ENCODE peak calls at places on chromosome 7, in nine cellular contexts. X is BJ; B is GM06990; H is AG04450; J is A549; C is brain microvascular endothelial cell; R is fibroblast of pulmonary artery; T is AG09309; F is activated CD8-positive, alpha-beta T cell treated with anti-CD3 and anti-CD28 coated beads for 36 hours. Z is an unnamed sample.

GRCh38 chr7:119935418-119936025 is 337.5 kb upstream of the KCND2 start:
- DNase-seq in H (peak), C (no peak), X (no peak), B (peak), J (no peak), F (no peak), T (no peak), R (peak), Z (peak)

GRCh38 chr7:159096736-159097581 is 47.7 kb downstream of the VIPR2 start:
- DNase-seq in R (no peak), J (no peak), T (no peak), C (no peak), X (no peak), H (no peak), F (no peak), B (no peak), Z (no peak)

GRCh38 chr7:105352018-105352612 is 36.6 kb downstream of the SRPK2 start:
- DNase-seq in C (peak), H (peak), B (peak), T (peak), J (no peak), X (peak), R (peak), F (peak), Z (peak)

GRCh38 chr7:24378871-24379608 is 95.0 kb downstream of the NPY start:
- DNase-seq in B (no peak), R (peak), C (peak), T (no peak), X (no peak), J (peak), F (no peak), H (peak), Z (no peak)

GRCh38 chr7:98348726-98349474 is 52.0 kb downstream of the BAIAP2L1 start:
- DNase-seq in F (no peak), B (no peak), C (no peak), X (no peak), J (no peak), T (no peak), H (no peak), R (no peak), Z (no peak)

GRCh38 chr7:88689821-88690220 is 69.7 kb upstream of the ZNF804B start:
- DNase-seq in R (no peak), X (no peak), C (no peak), B (no peak), T (no peak), J (no peak), F (no peak), H (no peak), Z (no peak)

GRCh38 chr7:83271212-83272099 is 108.8 kb upstream of the PCLO start:
- DNase-seq in R (peak), X (no peak), B (no peak), J (no peak), H (peak), T (no peak), F (no peak), C (peak), Z (no peak)

GRCh38 chr7:38592737-38593136 is 38.4 kb downstream of the AMPH start:
- DNase-seq in R (no peak), T (no peak), B (no peak), F (no peak), X (no peak), H (no peak), J (no peak), C (no peak), Z (no peak)

GRCh38 chr7:9148687-9149086 is 715.3 kb downstream of the NXPH1 start:
- DNase-seq in C (no peak), T (no peak), X (no peak), J (no peak), R (no peak), H (no peak), B (no peak), F (no peak), Z (no peak)

GRCh38 chr7:93902777-93903423 is 3.5 kb upstream of the GNGT1 start:
- DNase-seq in J (no peak), R (peak), C (no peak), B (no peak), F (peak), X (no peak), H (peak), T (no peak), Z (peak)

DNA sequence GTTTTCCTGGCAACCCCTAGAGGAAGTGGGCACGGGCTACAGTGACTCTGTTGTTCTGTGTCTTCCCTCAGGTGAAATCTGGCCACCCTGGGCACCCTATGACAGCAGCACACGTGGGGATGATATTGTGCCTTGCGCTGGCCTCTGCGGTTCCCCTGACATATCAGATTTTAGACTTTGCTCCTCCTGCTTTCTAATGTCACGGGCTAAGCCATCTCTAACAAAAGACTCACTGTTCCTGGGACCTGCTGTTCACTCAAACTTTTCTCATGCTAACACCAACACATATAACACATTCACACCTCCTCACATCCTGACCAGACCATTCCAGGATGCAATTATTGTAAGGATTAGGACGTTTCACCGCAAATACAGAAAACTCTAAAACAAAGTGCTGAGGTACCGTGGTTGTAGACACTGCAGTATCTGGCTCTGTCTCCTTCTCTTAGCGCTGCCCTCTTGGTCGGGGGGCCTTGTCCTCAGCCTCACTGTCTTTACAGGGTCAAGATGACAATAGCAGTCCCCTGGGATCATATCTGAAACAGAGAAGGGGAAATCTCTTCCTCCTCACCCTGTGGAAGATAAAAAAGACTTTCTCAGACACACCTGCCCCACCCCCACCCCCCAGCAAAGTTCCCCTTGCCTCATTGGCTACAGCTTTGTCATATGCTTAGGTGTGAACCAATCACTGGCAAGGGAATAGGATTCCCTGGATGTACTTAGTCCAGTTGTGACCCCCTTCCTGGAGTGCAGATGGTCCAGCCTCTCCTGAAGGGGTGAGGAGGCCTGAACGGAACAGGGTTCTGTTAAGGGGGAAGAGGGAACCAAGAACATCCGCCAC is 14.1 kb downstream of the CHN2 start:
- DNase-seq in R (no peak), F (peak), J (no peak), B (no peak), C (no peak), X (no peak), H (no peak), T (no peak), Z (no peak)
- TF ChIP-seq CTCF in R (no peak), F (no peak), J (no peak), B (no peak), C (no peak), X (no peak), H (no peak), T (no peak), Z (no peak)

GRCh38 chr7:77575187-77575586 is 38.1 kb downstream of the PTPN12 start:
- DNase-seq in R (no peak), X (no peak), J (no peak), B (no peak), F (no peak), H (no peak), C (no peak), T (no peak), Z (no peak)
- TF ChIP-seq CTCF in R (no peak), X (no peak), J (no peak), B (no peak), F (no peak), H (no peak), C (no peak), T (no peak), Z (no peak)

DNA sequence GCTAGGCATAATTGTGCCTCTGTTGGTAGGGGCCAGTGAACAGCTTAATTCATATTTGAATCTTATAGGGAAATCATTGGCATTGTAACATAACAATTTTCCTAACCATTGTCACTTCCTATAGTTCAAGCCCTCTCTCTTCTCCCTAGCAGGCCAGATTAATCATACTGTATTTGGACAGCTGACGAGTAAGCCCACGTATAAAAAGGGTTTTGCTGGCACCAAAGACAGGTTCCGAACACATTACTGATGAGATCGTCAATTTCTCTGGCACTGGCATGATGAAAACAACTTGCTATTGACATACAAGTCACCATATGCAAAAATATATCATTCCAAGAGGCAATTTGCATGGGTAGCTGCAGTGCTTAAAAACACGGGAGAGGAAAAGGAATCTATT is 891.1 kb upstream of the AUTS2 start:
- DNase-seq in F (no peak), X (no peak), H (no peak), B (no peak), C (no peak), J (no peak), T (no peak), R (no peak), Z (no peak)
- TF ChIP-seq CTCF in F (no peak), X (no peak), H (no peak), B (no peak), C (no peak), J (no peak), T (no peak), R (no peak), Z (no peak)

GRCh38 chr7:134155871-134156270 is 28.7 kb downstream of the LRGUK start:
- DNase-seq in H (no peak), F (no peak), B (no peak), X (no peak), J (no peak), C (no peak), R (no peak), T (no peak), Z (no peak)
- TF ChIP-seq CTCF in H (no peak), F (no peak), B (no peak), X (no peak), J (no peak), C (no peak), R (no peak), T (no peak), Z (no peak)

GRCh38 chr7:137816696-137817320 is 30.0 kb downstream of the DGKI start:
- DNase-seq in F (no peak), T (no peak), J (no peak), R (peak), H (no peak), C (no peak), X (no peak), B (no peak), Z (no peak)
- TF ChIP-seq CTCF in F (no peak), T (peak), J (peak), R (peak), H (no peak), C (peak), X (peak), B (peak), Z (peak)

DNA sequence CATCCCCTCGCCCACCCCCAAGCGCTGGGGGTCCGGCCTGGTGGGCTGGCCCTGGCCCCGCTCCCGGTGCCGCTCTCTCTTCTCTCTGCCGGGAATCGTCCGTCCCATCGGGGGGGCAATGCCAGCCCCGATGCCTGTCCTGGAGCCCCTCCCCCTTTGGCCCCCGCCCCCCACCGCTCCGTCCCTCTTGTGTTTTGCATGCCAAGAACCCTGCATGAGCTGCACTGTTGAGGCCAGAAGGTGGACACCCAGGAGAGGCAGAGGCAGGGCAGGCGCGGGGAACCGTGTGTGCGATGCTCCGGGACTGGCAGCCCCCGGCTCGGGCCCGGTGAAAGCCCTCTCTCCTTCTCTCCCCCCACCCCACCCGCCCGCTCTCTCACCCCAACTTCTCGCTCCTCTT is 22.1 kb upstream of the HSPB1 start:
- DNase-seq in B (no peak), J (no peak), C (no peak), F (no peak), T (no peak), X (no peak), R (no peak), H (no peak), Z (no peak)
- TF ChIP-seq CTCF in B (no peak), J (no peak), C (no peak), F (no peak), T (no peak), X (no peak), R (no peak), H (no peak), Z (no peak)

GRCh38 chr7:144653449-144653848 is 182.4 kb downstream of the TPK1 start:
- DNase-seq in C (no peak), J (no peak), H (no peak), R (no peak), B (no peak), F (no peak), T (no peak), X (no peak), Z (no peak)

GRCh38 chr7:144659211-144659610 is 176.6 kb downstream of the TPK1 start:
- DNase-seq in T (no peak), B (no peak), R (no peak), F (no peak), H (no peak), X (no peak), J (no peak), C (no peak), Z (no peak)

DNA sequence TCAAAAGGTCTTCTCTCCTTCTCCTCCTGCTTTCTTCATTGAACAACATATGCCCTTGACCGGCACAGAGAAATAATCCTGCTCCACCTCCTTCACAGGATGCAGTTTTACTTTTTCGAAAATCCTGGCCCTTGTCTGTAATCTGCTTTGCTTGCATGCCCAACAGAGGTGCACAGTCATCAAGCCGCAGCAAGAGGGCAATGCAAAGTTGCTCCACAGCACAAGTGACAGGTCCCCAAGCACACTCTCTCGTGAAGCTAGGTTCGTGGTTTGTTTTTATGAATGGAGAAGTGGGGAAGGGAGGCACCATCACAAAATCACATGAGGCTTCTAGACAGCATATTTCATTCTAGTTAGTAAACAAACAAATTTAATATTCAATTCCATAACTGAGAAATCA is 178.9 kb downstream of the TPK1 start:
- DNase-seq in C (no peak), F (peak), J (no peak), B (no peak), X (no peak), T (no peak), R (no peak), H (no peak), Z (no peak)
- TF ChIP-seq CTCF in C (no peak), F (no peak), J (no peak), B (no peak), X (no peak), T (no peak), R (no peak), H (no peak), Z (peak)

GRCh38 chr7:26397786-26398435 is 106.2 kb downstream of the SNX10 start:
- DNase-seq in F (no peak), R (peak), C (no peak), X (no peak), B (no peak), T (no peak), J (peak), H (no peak), Z (peak)
- TF ChIP-seq CTCF in F (no peak), R (no peak), C (no peak), X (peak), B (no peak), T (no peak), J (no peak), H (no peak), Z (no peak)

Z was measured in GM10248.